ENCODE peak calls at places on chromosome 5, in four cellular contexts. P, H, S and N are unnamed samples.

GRCh38 chr5:132674671-132675506 is 1.1 kb downstream of the IL4 start:
- DNase-seq in P (no peak), H (peak), S (no peak), N (peak)

GRCh38 chr5:9519537-9519936 is 26.3 kb downstream of the SEMA5A start:
- DNase-seq in P (no peak), H (no peak), S (no peak), N (no peak)

GRCh38 chr5:68848086-68848485 is 245.7 kb upstream of the SLC30A5 start:
- DNase-seq in P (no peak), H (no peak), S (no peak), N (peak)

GRCh38 chr5:53479656-53480473 is 564 bp upstream of the FST start:
- DNase-seq in P (peak), H (no peak), S (peak), N (no peak)

GRCh38 chr5:132748522-132749000 is 1.3 kb downstream of the CCNI2 start:
- DNase-seq in P (no peak), H (no peak), S (no peak), N (peak)

GRCh38 chr5:9924614-9925013 is 294.5 kb upstream of the TAS2R1 start:
- DNase-seq in P (no peak), H (peak), S (no peak), N (peak)

GRCh38 chr5:38548064-38548759 is 8.2 kb downstream of the LIFR start:
- DNase-seq in P (no peak), H (no peak), S (no peak), N (no peak)

GRCh38 chr5:128966846-128967245 is 1.6 kb downstream of the SLC27A6 start:
- DNase-seq in P (no peak), H (no peak), S (no peak), N (no peak)

GRCh38 chr5:91189480-91190332 is 193.4 kb downstream of the ARRDC3 start:
- DNase-seq in P (no peak), H (peak), S (no peak), N (no peak)

DNA sequence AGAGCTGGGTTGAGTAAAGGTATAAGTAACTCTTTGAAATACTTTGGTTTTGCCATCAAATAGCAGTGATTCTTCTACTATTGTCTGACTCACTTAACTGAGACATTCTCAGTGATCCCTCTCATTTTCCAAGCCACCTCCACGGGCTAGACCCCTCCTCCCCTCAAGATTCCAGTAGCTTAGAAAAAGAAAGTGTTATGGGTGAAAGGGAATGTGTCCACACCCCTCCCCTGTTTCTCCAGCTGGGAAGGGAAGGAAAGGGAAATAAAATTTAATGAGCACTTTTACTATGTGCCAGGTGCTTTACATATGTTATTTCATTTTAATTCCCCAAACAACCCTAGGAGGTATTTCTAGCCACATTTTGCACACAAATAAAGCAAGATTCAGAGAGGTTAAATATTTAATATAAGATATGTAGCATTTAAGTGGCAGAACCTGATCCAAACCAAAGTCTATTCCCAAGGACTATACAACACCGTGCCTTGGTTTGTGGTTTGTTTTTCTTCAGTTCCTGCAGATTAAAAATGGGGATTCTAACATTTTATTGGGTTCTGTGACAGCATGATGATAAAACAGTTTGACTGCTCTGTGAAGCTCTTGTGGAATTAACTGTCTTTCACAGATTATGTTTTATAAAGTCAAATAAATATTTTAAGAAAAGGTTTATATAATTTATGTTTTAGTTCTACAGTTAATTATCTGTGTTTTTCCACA is 135.9 kb downstream of the ZSWIM6 start:
- DNase-seq in P (no peak), H (no peak), S (peak), N (no peak)
- H3K9ac ChIP-seq in P (no peak), H (no peak), S (no peak), N (no peak)

GRCh38 chr5:159097461-159098284 is 2.0 kb downstream of the EBF1 start:
- DNase-seq in P (peak), H (no peak), S (peak), N (no peak)
- H3K9ac ChIP-seq in P (no peak), H (no peak), S (no peak), N (no peak)

GRCh38 chr5:81007637-81008027 is 47.5 kb downstream of the RASGRF2 start:
- DNase-seq in P (no peak), H (no peak), S (no peak), N (no peak)
- H3K9ac ChIP-seq in P (no peak), H (no peak), S (no peak), N (no peak)

GRCh38 chr5:169302046-169302445 is 1.1 kb upstream of the SLIT3 start:
- DNase-seq in P (no peak), H (no peak), S (no peak), N (no peak)
- H3K9ac ChIP-seq in P (no peak), H (no peak), S (no peak), N (no peak)

GRCh38 chr5:179314606-179315355 is 30.5 kb downstream of the ADAMTS2 start:
- DNase-seq in P (no peak), H (no peak), S (no peak), N (no peak)
- H3K9ac ChIP-seq in P (no peak), H (no peak), S (no peak), N (no peak)

GRCh38 chr5:32506251-32506661 is 61.7 kb upstream of the ZFR start:
- DNase-seq in P (no peak), H (no peak), S (no peak), N (no peak)
- H3K9ac ChIP-seq in P (no peak), H (no peak), S (no peak), N (no peak)

DNA sequence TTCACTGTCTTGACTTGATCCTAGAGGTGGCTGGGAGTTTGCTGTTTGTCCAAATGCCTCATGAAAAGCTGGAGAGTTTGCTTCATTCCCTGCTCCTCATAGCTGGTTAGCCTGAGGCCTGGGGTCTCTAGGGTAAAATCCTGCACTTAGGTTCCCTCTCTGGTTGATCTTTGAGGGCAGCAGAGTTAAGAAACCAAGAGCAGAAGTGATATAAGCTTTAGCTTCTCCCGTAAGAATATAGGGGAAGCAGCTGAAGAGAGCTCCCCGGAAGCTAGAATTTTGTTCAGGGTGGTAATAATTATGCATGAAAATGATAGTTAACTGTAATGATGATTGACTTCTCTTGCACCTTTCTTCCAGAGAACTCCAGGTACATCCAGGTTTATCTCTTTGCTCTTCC is 1.4 kb downstream of the FAM53C start:
- DNase-seq in P (no peak), H (no peak), S (no peak), N (no peak)
- H3K9ac ChIP-seq in P (peak), H (peak), S (no peak), N (peak)